ENCODE peak calls at places on chromosome 1, in six cellular contexts. R is SK-N-SH, P is H1, W is GM12878, L is K562, G is A549. Y is an unnamed sample.

GRCh38 chr1:96233422-96233821 is 488.2 kb upstream of the PTBP2 start:
- DNase-seq in R (no peak), P (no peak), W (no peak), L (no peak), G (no peak), Y (no peak)

GRCh38 chr1:79744746-79745145 is 738.2 kb upstream of the ADGRL4 start:
- DNase-seq in R (no peak), P (no peak), W (no peak), L (no peak), G (no peak), Y (no peak)

GRCh38 chr1:238323483-238323882 is 432.8 kb upstream of the ZP4 start:
- DNase-seq in R (no peak), P (no peak), W (no peak), L (no peak), G (no peak), Y (no peak)

GRCh38 chr1:36591278-36591677 is 108.6 kb upstream of the CSF3R start:
- DNase-seq in R (no peak), P (no peak), W (no peak), L (peak), G (no peak), Y (no peak)

GRCh38 chr1:52323731-52324130 is 42.3 kb downstream of the CC2D1B start:
- DNase-seq in R (no peak), P (no peak), W (no peak), L (no peak), G (no peak), Y (no peak)

GRCh38 chr1:161869291-161869690 is 103.2 kb downstream of the ATF6 start:
- DNase-seq in R (no peak), P (no peak), W (no peak), L (no peak), G (no peak), Y (peak)

GRCh38 chr1:95118019-95118499 is 904 bp downstream of the TLCD4 start:
- DNase-seq in R (no peak), P (no peak), W (no peak), L (peak), G (no peak), Y (no peak)

GRCh38 chr1:39425151-39425550 is 66.3 kb upstream of the BMP8A start:
- DNase-seq in R (no peak), P (no peak), W (no peak), L (no peak), G (no peak), Y (no peak)

GRCh38 chr1:58250587-58250948 is 296.0 kb downstream of the OMA1 start:
- DNase-seq in R (no peak), P (no peak), W (no peak), L (no peak), G (no peak), Y (no peak)

GRCh38 chr1:115654663-115655306 is 13.0 kb downstream of the VANGL1 start:
- DNase-seq in R (no peak), P (no peak), W (no peak), L (no peak), G (no peak), Y (no peak)

GRCh38 chr1:20261095-20261494 is 29.6 kb upstream of the VWA5B1 start:
- DNase-seq in R (no peak), P (no peak), W (no peak), L (no peak), G (no peak), Y (no peak)

GRCh38 chr1:20262810-20263534 is 27.7 kb upstream of the VWA5B1 start:
- DNase-seq in R (no peak), P (no peak), W (no peak), L (no peak), G (no peak), Y (no peak)

GRCh38 chr1:20266141-20266540 is 24.5 kb upstream of the VWA5B1 start:
- DNase-seq in R (no peak), P (no peak), W (no peak), L (no peak), G (no peak), Y (no peak)

GRCh38 chr1:20266642-20267041 is 24.0 kb upstream of the VWA5B1 start:
- DNase-seq in R (no peak), P (no peak), W (no peak), L (no peak), G (no peak), Y (no peak)

GRCh38 chr1:20265243-20265642 is 25.4 kb upstream of the VWA5B1 start:
- DNase-seq in R (no peak), P (no peak), W (no peak), L (no peak), G (no peak), Y (no peak)
- TF ChIP-seq CHD2 in R (no peak), P (no peak), W (no peak), L (no peak), G (no peak), Y (no peak)

DNA sequence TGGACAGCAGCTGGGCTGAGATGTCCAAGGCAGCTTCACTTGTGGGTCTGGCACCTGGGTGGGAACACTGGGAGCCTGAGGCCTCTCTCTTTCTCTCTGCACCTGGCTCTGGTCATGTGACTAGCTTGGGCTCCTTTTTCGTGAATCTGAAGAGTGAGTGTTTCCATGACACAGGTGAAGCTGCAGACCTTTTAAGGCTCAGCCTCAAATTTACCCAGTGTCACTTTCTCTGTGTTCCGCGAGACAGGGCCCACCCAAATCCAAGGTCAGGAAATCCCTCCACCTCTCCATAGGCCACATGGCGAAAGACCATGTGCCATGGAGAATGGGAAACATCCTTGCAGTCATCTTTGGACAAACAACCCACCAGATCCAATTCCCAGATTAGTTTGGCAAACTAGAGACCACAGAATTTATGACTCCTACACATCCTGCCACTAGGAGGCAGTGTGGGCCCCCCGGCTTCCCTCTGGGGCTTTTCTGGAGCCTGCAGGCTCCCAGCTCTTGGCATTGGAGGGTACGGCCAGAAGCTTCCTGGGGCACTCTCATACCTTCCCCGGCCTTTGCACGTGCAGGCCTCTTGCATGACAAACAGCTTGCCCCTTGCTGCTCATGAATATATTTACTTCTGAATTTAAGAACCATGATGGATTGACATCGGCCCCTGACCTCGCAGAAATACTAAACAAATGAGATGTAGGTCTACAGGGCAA is 180.6 kb downstream of the KAZN start:
- DNase-seq in R (peak), P (peak), W (no peak), L (peak), G (peak), Y (peak)
- TF ChIP-seq CHD2 in R (no peak), P (no peak), W (no peak), L (peak), G (no peak), Y (no peak)

GRCh38 chr1:4653796-4654715 is at the start of gene AJAP1:
- DNase-seq in R (peak), P (no peak), W (no peak), L (no peak), G (no peak), Y (no peak)

GRCh38 chr1:4657244-4657789 is 2.9 kb downstream of the AJAP1 start:
- DNase-seq in R (no peak), P (no peak), W (no peak), L (no peak), G (no peak), Y (no peak)

GRCh38 chr1:4656533-4657140 is 2.2 kb downstream of the AJAP1 start:
- DNase-seq in R (no peak), P (no peak), W (no peak), L (no peak), G (no peak), Y (no peak)

GRCh38 chr1:4654764-4655673 is 610 bp downstream of the AJAP1 start:
- DNase-seq in R (peak), P (no peak), W (no peak), L (no peak), G (no peak), Y (no peak)

GRCh38 chr1:4655674-4656532 is 1.5 kb downstream of the AJAP1 start:
- DNase-seq in R (peak), P (no peak), W (no peak), L (peak), G (peak), Y (no peak)
- TF ChIP-seq CHD2 in R (no peak), P (no peak), W (no peak), L (no peak), G (no peak), Y (no peak)

DNA sequence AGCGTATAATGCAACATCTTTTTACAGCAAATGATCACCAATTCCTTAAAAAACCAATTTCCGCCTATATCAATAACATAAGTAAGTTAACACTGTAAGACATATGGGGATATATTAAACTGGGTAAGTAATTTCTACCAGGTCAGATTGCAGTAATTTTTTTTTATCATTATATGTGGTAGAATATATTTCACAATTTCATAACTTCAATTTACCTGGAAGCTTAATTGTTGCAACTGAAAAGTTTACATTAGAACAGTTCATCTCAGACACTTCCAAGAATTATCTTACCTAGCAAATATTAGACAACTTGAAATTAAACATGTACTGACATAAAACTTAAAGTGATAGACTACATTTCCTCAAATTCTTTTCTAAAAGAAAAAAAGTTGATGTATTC is 51.9 kb upstream of the ASPM start:
- DNase-seq in R (no peak), P (no peak), W (no peak), L (no peak), G (no peak), Y (no peak)
- TF ChIP-seq CHD2 in R (no peak), P (no peak), W (no peak), L (no peak), G (no peak), Y (no peak)

DNA sequence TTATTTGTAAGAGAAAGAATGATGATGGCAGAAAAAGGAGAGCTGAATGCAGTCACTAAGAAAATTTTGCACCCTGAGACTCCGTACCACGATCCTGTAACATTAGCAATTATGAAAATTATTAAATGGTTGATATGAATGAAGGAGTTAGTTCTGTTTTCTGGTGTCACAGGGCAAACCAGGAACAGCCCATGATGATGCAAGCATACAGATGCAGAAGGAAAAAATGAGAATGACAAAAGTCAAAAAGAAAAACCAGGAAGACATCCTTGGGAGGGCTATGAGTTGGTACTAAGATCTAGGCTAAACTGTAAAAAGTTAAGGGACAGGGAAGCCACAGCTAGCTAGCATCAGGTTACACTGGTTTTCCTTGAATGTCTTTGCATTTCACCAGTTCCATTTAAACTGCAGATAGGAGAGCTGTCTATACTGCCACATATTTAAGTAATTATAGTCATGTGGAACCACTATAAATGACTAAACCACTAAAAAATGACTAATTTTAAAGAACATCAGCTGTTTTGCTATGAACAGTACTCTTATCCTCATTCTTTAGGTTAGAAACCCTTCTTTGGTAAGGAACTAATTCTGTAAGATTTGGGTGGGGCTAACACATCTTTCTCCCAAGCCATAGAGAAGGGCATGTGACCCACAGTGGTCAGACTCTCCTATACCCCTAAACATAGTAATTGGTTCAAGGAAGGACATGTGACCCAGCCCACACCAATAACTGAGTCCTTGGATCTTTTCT is 11.4 kb downstream of the DOCK7 start:
- DNase-seq in R (no peak), P (no peak), W (no peak), L (no peak), G (no peak), Y (no peak)
- TF ChIP-seq CHD2 in R (no peak), P (no peak), W (no peak), L (no peak), G (no peak), Y (no peak)

GRCh38 chr1:5730272-5731109 is 261.7 kb downstream of the NPHP4 start:
- DNase-seq in R (no peak), P (no peak), W (no peak), L (no peak), G (no peak), Y (no peak)
- TF ChIP-seq CHD2 in R (no peak), P (no peak), W (no peak), L (no peak), G (no peak), Y (no peak)

GRCh38 chr1:38061883-38062328 is 15.3 kb upstream of the POU3F1 start:
- DNase-seq in R (no peak), P (no peak), W (peak), L (no peak), G (no peak), Y (no peak)
- TF ChIP-seq CHD2 in R (no peak), P (no peak), W (no peak), L (no peak), G (no peak), Y (no peak)

GRCh38 chr1:9413143-9413876 is 120.6 kb downstream of the SPSB1 start:
- DNase-seq in R (peak), P (no peak), W (peak), L (no peak), G (peak), Y (no peak)
- TF ChIP-seq CHD2 in R (no peak), P (no peak), W (peak), L (no peak), G (no peak), Y (no peak)

GRCh38 chr1:113106910-113107309 is 33.9 kb downstream of the LRIG2 start:
- DNase-seq in R (no peak), P (no peak), W (no peak), L (no peak), G (no peak), Y (no peak)

DNA sequence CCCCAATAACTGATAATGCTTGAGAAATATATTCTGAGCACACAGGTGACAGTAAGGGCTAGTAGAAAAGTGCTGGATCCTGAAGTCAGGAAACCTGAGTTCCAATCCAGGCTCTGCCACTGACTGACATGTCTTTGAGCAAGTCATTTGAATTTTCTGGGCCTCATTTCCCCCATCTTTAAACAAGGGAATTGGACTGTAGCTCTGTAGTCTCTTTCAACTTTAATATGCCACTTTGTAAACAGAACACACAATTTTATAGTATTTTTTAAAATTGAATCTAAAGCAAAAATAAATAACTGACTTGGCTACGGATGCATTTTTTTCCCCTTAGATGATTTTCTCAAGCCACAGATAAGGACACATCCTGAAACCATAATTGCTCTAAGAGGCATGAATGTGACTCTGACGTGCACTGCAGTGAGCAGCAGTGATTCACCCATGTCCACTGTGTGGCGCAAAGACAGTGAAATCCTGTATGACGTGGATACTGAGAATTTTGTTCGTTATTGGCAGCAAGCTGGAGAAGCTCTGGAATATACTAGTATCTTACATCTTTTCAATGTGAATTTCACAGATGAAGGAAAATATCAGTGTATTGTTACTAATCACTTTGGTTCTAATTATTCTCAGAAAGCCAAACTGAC is 37.0 kb downstream of the LRIG2 start:
- DNase-seq in R (peak), P (no peak), W (no peak), L (peak), G (peak), Y (no peak)
- TF ChIP-seq CHD2 in R (no peak), P (no peak), W (no peak), L (no peak), G (no peak), Y (no peak)

GRCh38 chr1:187245201-187245600 is 416.5 kb downstream of the PLA2G4A start:
- DNase-seq in R (no peak), P (no peak), W (no peak), L (no peak), G (no peak), Y (no peak)
- TF ChIP-seq CHD2 in R (no peak), P (no peak), W (no peak), L (no peak), G (no peak), Y (no peak)